ENCODE peak calls at places on chromosomes 2 and 18, in seven cellular contexts. E, W, G, V, C, B and Q are unnamed samples.
A peak's percentile ranks its signal among the peaks of the same experiment; 100 is the strongest.

GRCh38 chr2:27583390-27583915 is 611 bp downstream of the ZNF512 start:
- DNase-seq in V (no peak), G (no peak), B (peak; percentile 16), E (no peak), C (no peak), W (no peak), Q (no peak)

GRCh38 chr2:66343259-66343658 is 91.7 kb upstream of the MEIS1 start:
- DNase-seq in W (no peak), B (no peak), V (no peak), E (no peak), C (no peak), G (no peak), Q (no peak)

GRCh38 chr2:230827774-230828271 is 36.9 kb upstream of the ITM2C start:
- DNase-seq in B (no peak), W (no peak), V (no peak), G (no peak), C (no peak), E (no peak), Q (no peak)

GRCh38 chr18:23291456-23292205 is 156.3 kb downstream of the CABLES1 start:
- DNase-seq in V (no peak), W (no peak), C (peak; percentile 93), E (peak; percentile 70), G (no peak), B (peak; percentile 64), Q (no peak)

GRCh38 chr2:53476800-53477199 is 290.8 kb upstream of the CHAC2 start:
- DNase-seq in V (no peak), G (no peak), W (no peak), C (no peak), B (no peak), E (no peak), Q (no peak)

GRCh38 chr2:199315299-199316179 is 142.2 kb downstream of the SATB2 start:
- DNase-seq in C (no peak), B (peak; percentile 28), V (no peak), G (no peak), E (peak; percentile 7), W (no peak), Q (no peak)

GRCh38 chr2:54559593-54560145 is 103.5 kb downstream of the SPTBN1 start:
- DNase-seq in B (peak; percentile 88), G (peak; percentile 54), E (peak; percentile 86), V (peak; percentile 37), W (no peak), C (peak; percentile 73), Q (peak; percentile 40)

GRCh38 chr2:46073540-46074018 is 223.6 kb upstream of the EPAS1 start:
- DNase-seq in E (peak; percentile 89), G (no peak), V (no peak), W (no peak), C (no peak), B (peak; percentile 92), Q (no peak)

GRCh38 chr2:240615830-240616547 is 9.3 kb upstream of the GPR35 start:
- DNase-seq in V (peak; percentile 11), B (peak; percentile 15), C (peak; percentile 61), E (no peak), G (no peak), W (no peak), Q (no peak)

DNA sequence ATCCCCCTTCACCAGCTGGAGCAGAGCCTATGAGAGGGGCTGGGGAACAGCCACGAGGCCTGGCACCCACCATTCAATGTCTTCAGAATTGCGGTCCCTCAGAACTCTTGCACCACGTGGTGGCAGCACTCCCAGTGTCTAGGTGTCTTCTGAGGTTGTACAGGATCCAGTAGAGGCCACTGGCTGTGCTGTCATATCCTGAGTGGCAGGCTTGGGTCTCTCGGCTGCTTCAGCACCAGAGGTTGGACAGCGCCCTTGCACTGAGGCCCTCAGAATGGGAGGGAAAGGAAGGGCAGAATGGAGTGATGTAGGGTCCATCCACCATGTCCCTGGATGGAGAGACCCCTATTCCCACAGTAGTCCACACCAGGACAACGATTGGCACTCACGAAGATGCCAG is 112.0 kb upstream of the TEKT4 start:
- DNase-seq in C (no peak), W (no peak), B (no peak), G (no peak), E (peak; percentile 2), V (no peak), Q (no peak)
- H3K9me3 ChIP-seq in C (no peaks in the 10 kb centered on the region), W (no peaks in the 10 kb centered on the region), B (no peaks in the 10 kb centered on the region), G (no peaks in the 10 kb centered on the region), E (peaks cover 9% of the 10 kb centered on the region), V (no peaks in the 10 kb centered on the region), Q (no peaks in the 10 kb centered on the region)

GRCh38 chr2:112579280-112579679 is 5.1 kb upstream of the CHCHD5 start:
- DNase-seq in V (no peak), E (peak; percentile 75), B (peak; percentile 86), G (no peak), C (no peak), W (no peak), Q (no peak)
- TF ChIP-seq CTCF in V (no peak), E (peak; percentile 7), B (no peak), G (no peak), C (no peak), W (no peak), Q (no peak)

DNA sequence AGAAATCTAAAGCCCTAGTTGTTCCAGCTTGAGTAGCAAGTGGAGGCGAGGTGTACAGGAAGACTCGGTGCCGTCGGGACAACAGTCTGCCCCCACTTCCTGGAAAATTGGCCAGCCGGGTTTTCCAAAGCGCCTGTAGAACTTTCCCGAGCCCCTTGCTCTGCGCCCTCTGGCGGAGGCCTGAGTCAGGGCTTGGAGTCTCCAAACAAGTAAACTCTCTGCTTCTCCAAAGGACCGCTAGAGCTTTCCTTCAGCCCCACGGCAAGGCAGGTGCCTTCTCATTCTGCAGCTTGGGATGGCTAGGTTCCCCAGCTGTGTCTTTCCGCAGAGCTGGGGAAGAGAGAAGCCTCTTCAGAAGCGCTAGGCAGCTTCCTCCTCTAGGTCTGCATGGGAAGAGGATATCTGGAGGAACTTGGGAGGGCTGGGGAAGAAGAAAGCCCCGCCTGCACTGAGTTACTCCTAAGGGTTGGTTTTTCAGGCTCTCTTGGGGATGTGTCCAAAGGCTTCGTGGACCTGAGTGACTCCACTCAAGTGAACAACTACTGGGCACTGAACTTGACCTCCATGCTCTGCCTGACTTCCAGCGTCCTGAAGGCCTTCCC is 729 bp downstream of the SPR start:
- DNase-seq in G (peak; percentile 92), W (peak; percentile 89), C (peak; percentile 92), E (peak; percentile 83), V (peak; percentile 92), B (peak; percentile 92), Q (peak; percentile 91)
- H3K27ac ChIP-seq in G (peak overlapping the region; percentile 87), W (peak overlapping the region; percentile 98), C (peak overlapping the region; percentile 60), E (no peak overlapping the region), V (peak overlapping the region; percentile 79), B (no peak overlapping the region), Q (peak overlapping the region; percentile 83)

GRCh38 chr2:16324971-16325612 is 340.5 kb downstream of the CYRIA start:
- DNase-seq in W (no peak), E (no peak), C (no peak), V (no peak), G (no peak), B (no peak), Q (no peak)
- H3K9me3 ChIP-seq in W (no peaks in the 10 kb centered on the region), E (peaks cover 13% of the 10 kb centered on the region), C (no peaks in the 10 kb centered on the region), V (no peaks in the 10 kb centered on the region), G (no peaks in the 10 kb centered on the region), B (no peaks in the 10 kb centered on the region), Q (no peaks in the 10 kb centered on the region)

DNA sequence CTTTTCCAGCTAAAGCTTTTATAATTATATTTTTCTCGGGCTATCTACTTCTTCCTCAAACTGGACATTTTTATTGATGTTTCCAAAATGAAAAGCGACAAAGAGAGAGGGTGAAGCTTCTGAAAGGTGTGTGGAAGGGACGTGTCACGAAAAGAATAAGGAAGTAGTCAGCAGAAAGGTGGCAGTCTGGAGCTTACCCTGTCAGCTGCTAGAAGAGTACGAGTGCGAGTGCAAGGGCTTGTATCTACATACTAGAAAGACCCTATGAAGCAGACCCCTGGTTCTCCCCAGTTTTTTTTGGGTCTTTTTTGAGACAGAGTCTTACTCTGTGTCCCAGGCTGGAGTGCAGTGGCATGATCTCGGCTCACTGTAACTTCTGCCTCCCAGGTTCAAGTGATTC is 14.6 kb downstream of the FHL2 start:
- DNase-seq in B (no peak), V (no peak), W (no peak), C (no peak), G (no peak), E (no peak), Q (no peak)
- TF ChIP-seq CTCF in B (no peak), V (no peak), W (no peak), C (no peak), G (no peak), E (no peak), Q (no peak)

GRCh38 chr2:44477657-44478414 is 116.1 kb downstream of the CAMKMT start:
- DNase-seq in C (no peak), V (no peak), W (no peak), G (no peak), B (no peak), E (no peak), Q (no peak)
- H3K27ac ChIP-seq in C (no peak overlapping the region), V (no peak overlapping the region), W (no peak overlapping the region), G (no peak overlapping the region), B (no peak overlapping the region), E (no peak overlapping the region), Q (no peak overlapping the region)

GRCh38 chr2:108927936-108928659 is 60.9 kb downstream of the EDAR start:
- DNase-seq in C (peak; percentile 20), W (no peak), V (no peak), E (peak; percentile 45), B (peak; percentile 68), G (no peak), Q (no peak)
- H3K9me3 ChIP-seq in C (no peaks in the 10 kb centered on the region), W (no peaks in the 10 kb centered on the region), V (no peaks in the 10 kb centered on the region), E (no peaks in the 10 kb centered on the region), B (no peaks in the 10 kb centered on the region), G (no peaks in the 10 kb centered on the region), Q (no peaks in the 10 kb centered on the region)

DNA sequence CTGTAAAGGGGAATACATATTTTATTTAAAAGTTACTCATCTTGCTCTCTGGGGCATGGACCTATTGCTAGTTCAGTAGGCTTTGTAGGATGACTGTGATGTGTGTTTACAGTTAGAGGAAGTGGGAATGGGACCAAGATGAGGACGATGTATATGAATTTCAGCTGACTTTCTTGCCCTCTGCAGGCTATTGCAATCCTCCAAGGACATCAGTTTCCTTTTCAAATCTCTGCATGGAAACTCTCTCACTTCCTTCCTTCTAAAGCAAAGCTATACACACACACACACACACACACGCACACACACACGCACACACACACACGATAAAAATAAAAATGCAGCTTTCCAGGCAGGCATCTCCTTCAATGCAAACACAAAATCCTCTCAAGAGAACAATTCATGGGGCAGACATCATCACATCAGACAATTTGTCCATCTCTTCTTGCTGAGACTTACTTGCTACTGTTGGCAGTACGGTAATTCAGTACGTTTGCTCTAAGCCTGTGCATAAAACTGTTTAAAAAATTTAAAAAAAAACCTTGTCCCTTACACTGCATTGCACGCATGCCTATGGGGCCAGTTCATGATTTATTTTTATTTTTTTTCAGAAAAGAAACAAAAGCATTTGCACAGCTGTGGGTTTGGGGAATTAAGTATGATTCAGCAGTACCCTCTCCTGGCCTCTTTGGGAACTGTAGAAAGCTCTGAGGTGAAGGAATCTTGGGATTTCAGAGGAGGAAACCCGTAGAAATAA is 27.2 kb upstream of the ICOS start:
- DNase-seq in G (no peak), E (peak; percentile 21), V (no peak), W (peak; percentile 18), C (no peak), B (peak; percentile 79), Q (peak; percentile 63)
- TF ChIP-seq CTCF in G (peak; percentile 80), E (peak; percentile 77), V (peak; percentile 43), W (peak; percentile 56), C (peak; percentile 49), B (peak; percentile 81), Q (peak; percentile 86)

DNA sequence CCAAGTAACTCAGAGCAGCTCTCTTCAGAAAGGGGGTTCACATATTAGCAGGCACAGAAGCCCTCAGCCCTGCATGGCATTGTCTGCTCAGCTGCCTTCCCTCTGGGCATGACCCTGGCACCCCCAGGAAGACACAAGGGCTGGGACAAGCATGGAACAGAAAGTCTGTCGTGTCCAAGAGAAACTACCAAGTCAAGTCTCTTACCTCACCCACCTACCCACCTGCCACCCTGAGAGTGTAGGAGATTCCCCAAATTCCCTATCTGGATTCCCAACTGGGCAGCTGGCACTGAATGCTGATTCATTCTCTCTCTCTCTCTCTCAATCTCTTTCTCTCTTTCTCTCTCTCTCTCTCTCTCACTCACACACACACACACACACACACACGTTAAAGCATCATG is 21.6 kb downstream of the SMAD7 start:
- DNase-seq in V (no peak), E (peak; percentile 40), B (no peak), C (no peak), G (no peak), W (no peak), Q (no peak)
- H3K27ac ChIP-seq in V (peak overlapping the region; percentile 26), E (peak overlapping the region; percentile 45), B (peak overlapping the region; percentile 84), C (no peak overlapping the region), G (peak overlapping the region; percentile 88), W (peak overlapping the region; percentile 81), Q (peak overlapping the region; percentile 66)